ENCODE peak calls at places on chromosomes 11 and 22, in nine cellular contexts. C is neural progenitor cell, Z is AG10803, Q is HCT116, T is colonic mucosa, J is PC-3, W is sigmoid colon, N is kidney, U is choroid plexus epithelial cell. M is an unnamed sample.
A peak's percentile ranks its signal among the peaks of the same experiment; 100 is the strongest.

GRCh38 chr11:93198221-93198650 is 445 bp upstream of the SLC36A4 start:
- DNase-seq in C (no peak), Z (no peak), Q (no peak), T (no peak), J (peak; percentile 55), W (no peak), N (no peak), U (peak; percentile 58), M (peak; percentile 49)

GRCh38 chr22:32745251-32745995 is 56.1 kb upstream of the TIMP3 start:
- DNase-seq in C (peak; percentile 71), Z (peak; percentile 66), Q (peak; percentile 70), T (peak; percentile 39), J (peak; percentile 2), W (peak; percentile 85), N (no peak), U (peak; percentile 59), M (peak; percentile 27)

GRCh38 chr11:9399466-9399865 is 15.0 kb downstream of the IPO7 start:
- DNase-seq in C (no peak), Z (peak; percentile 31), Q (no peak), T (no peak), J (no peak), W (no peak), N (no peak), U (no peak), M (no peak)

GRCh38 chr22:38155703-38156102 is 25.9 kb downstream of the PLA2G6 start:
- DNase-seq in C (no peak), Z (no peak), Q (no peak), T (no peak), J (no peak), W (no peak), N (no peak), U (no peak), M (no peak)

GRCh38 chr22:20652582-20652981 is 121.3 kb upstream of the SERPIND1 start:
- DNase-seq in C (no peak), Z (no peak), Q (no peak), T (no peak), J (no peak), W (no peak), N (no peak), U (no peak), M (no peak)

GRCh38 chr11:64366751-64367150 is 7.8 kb downstream of the RPS6KA4 start:
- DNase-seq in C (no peak), Z (peak; percentile 6), Q (no peak), T (no peak), J (peak; percentile 83), W (no peak), N (no peak), U (peak; percentile 45), M (peak; percentile 38)

GRCh38 chr22:24155597-24156145 is 25.6 kb upstream of the SUSD2 start:
- DNase-seq in C (peak; percentile 80), Z (peak; percentile 74), Q (no peak), T (peak; percentile 78), J (peak; percentile 51), W (peak; percentile 94), N (peak; percentile 93), U (peak; percentile 62), M (peak; percentile 68)

GRCh38 chr11:16945671-16946469 is 68.3 kb downstream of the PLEKHA7 start:
- DNase-seq in C (peak; percentile 59), Z (peak; percentile 38), Q (peak; percentile 51), T (peak; percentile 72), J (peak; percentile 78), W (no peak), N (peak; percentile 79), U (peak; percentile 81), M (peak; percentile 60)

GRCh38 chr11:40186401-40187091 is 1272.9 kb downstream of the LRRC4C start:
- DNase-seq in C (peak; percentile 9), Z (no peak), Q (no peak), T (no peak), J (no peak), W (no peak), N (no peak), U (no peak), M (no peak)

GRCh38 chr11:22617868-22618267 is 7.8 kb downstream of the FANCF start:
- DNase-seq in C (no peak), Z (no peak), Q (no peak), T (no peak), J (no peak), W (no peak), N (no peak), U (no peak), M (no peak)
- TF ChIP-seq CTCF in C (no peak), Z (no peak), Q (no peak), T (no peak), J (no peak), W (no peak), N (no peak), U (no peak), M (no peak)

GRCh38 chr22:17769716-17770082 is 4.6 kb downstream of the BID start:
- DNase-seq in C (no peak), Z (no peak), Q (no peak), T (peak; percentile 80), J (no peak), W (peak; percentile 60), N (no peak), U (no peak), M (no peak)

GRCh38 chr22:17769013-17769715 is 5.1 kb downstream of the BID start:
- DNase-seq in C (no peak), Z (no peak), Q (no peak), T (no peak), J (no peak), W (no peak), N (no peak), U (no peak), M (no peak)

GRCh38 chr22:17764036-17764435 is 10.2 kb downstream of the BID start:
- DNase-seq in C (no peak), Z (no peak), Q (no peak), T (no peak), J (no peak), W (no peak), N (no peak), U (no peak), M (no peak)

GRCh38 chr22:17770180-17771077 is 3.8 kb downstream of the BID start:
- DNase-seq in C (no peak), Z (no peak), Q (no peak), T (no peak), J (no peak), W (no peak), N (no peak), U (no peak), M (no peak)

GRCh38 chr22:17767236-17768065 is 6.8 kb downstream of the BID start:
- DNase-seq in C (no peak), Z (no peak), Q (no peak), T (no peak), J (no peak), W (no peak), N (no peak), U (no peak), M (no peak)
- H3K4me3 ChIP-seq in C (no peak overlapping the region), Z (no peak overlapping the region), Q (no peak overlapping the region), T (no peak overlapping the region), J (no peak overlapping the region), W (no peak overlapping the region), N (no peak overlapping the region), U (no peak overlapping the region), M (no peak overlapping the region)

DNA sequence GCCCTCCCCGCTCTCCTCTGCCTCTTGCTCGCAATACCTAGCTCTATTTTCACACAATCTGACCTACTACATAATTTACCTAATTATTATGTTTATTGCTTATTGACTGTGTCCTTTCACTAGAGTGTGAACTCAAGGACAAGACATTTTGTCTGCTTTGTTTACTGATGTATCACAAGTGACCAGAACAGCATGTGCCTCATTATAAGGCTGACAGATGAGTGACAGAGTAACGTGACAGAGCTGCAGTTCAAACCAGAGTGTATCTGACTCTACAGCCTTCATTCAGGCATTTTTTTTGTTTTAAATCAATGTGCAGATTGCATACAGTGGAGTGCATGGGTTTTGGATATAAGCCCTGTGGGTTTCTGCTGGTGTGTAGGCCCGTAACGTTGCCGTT is 82.0 kb upstream of the RAB1B start:
- DNase-seq in C (no peak), Z (no peak), Q (no peak), T (no peak), J (no peak), W (no peak), N (no peak), U (no peak), M (no peak)
- TF ChIP-seq CTCF in C (no peak), Z (no peak), Q (no peak), T (no peak), J (no peak), W (no peak), N (no peak), U (no peak), M (no peak)

GRCh38 chr11:3835100-3835485 is 5.7 kb downstream of the RHOG start:
- DNase-seq in C (no peak), Z (peak; percentile 18), Q (no peak), T (no peak), J (no peak), W (no peak), N (no peak), U (peak; percentile 20), M (no peak)

GRCh38 chr11:3834349-3835099 is 6.2 kb downstream of the RHOG start:
- DNase-seq in C (no peak), Z (no peak), Q (no peak), T (peak; percentile 60), J (no peak), W (no peak), N (no peak), U (peak; percentile 53), M (no peak)

GRCh38 chr11:3837793-3838192 is 3.0 kb downstream of the RHOG start:
- DNase-seq in C (no peak), Z (peak; percentile 46), Q (no peak), T (peak; percentile 49), J (no peak), W (peak; percentile 76), N (no peak), U (peak; percentile 33), M (peak; percentile 47)

GRCh38 chr11:3836903-3837302 is 3.9 kb downstream of the RHOG start:
- DNase-seq in C (no peak), Z (no peak), Q (no peak), T (no peak), J (no peak), W (no peak), N (peak; percentile 78), U (no peak), M (no peak)

DNA sequence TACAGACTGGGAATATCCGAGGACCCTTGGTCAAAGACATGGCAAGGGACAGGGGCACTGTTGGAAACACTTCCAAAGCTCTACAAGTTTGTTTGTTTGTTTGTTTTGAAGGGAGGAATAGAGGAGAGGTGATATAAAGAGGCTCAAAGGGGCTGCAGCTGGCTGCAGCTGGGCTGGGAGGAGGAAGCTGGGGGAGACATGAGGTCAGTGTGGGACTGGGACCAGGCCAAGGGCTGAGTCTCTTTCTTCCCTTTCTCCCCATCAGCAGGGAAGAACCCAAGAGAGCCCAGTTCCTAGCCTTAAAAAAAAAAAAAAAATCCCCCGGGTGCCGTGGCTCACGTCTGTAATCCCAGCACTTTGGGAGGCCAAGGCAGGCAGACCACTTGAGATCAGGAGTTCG is 5.0 kb downstream of the RHOG start:
- DNase-seq in C (no peak), Z (no peak), Q (no peak), T (no peak), J (no peak), W (no peak), N (no peak), U (no peak), M (no peak)
- H3K4me3 ChIP-seq in C (no peak overlapping the region), Z (no peak overlapping the region), Q (no peak overlapping the region), T (no peak overlapping the region), J (no peak overlapping the region), W (no peak overlapping the region), N (no peak overlapping the region), U (no peak overlapping the region), M (no peak overlapping the region)